ENCODE peak calls at places on chromosomes 3 and 15, in six cellular contexts. G, Z, U, C, B and E are unnamed samples.
A peak's percentile ranks its signal among the peaks of the same experiment; 100 is the strongest.

GRCh38 chr3:178508443-178508825 is 27.8 kb upstream of the KCNMB2 start:
- DNase-seq in C (no peak), B (no peak), G (no peak), Z (no peak), U (no peak), E (no peak)

GRCh38 chr15:50148362-50148963 is 29.4 kb upstream of the ATP8B4 start:
- DNase-seq in Z (peak; percentile 75), C (no peak), G (no peak), U (no peak), B (peak; percentile 74), E (no peak)

GRCh38 chr3:120200836-120201235 is 84.2 kb downstream of the GPR156 start:
- DNase-seq in U (no peak), B (no peak), Z (no peak), G (no peak), C (no peak), E (no peak)

GRCh38 chr3:194885766-194886165 is 200.1 kb downstream of the FAM43A start:
- DNase-seq in C (no peak), U (peak; percentile 22), B (no peak), Z (no peak), G (no peak), E (no peak)

GRCh38 chr15:88401972-88402656 is 65.1 kb downstream of the MRPL46 start:
- DNase-seq in Z (no peak), B (no peak), C (no peak), G (peak; percentile 57), U (no peak), E (no peak)

GRCh38 chr15:66235866-66236265 is 17.7 kb downstream of the MEGF11 start:
- DNase-seq in U (no peak), G (no peak), Z (no peak), C (no peak), B (no peak), E (no peak)

GRCh38 chr3:195751584-195751983 is 30.8 kb downstream of the MUC20 start:
- DNase-seq in U (no peak), G (no peak), Z (no peak), B (no peak), C (no peak), E (no peak)

GRCh38 chr3:16124636-16125035 is 49.8 kb upstream of the GALNT15 start:
- DNase-seq in C (no peak), U (no peak), Z (peak; percentile 94), G (no peak), B (peak; percentile 97), E (no peak)

GRCh38 chr15:28154283-28154682 is 55.2 kb upstream of the OCA2 start:
- DNase-seq in C (no peak), B (no peak), U (no peak), Z (no peak), G (no peak), E (no peak)

GRCh38 chr3:124033360-124034015 is 41.6 kb upstream of the ROPN1 start:
- DNase-seq in B (no peak), Z (peak; percentile 10), C (peak; percentile 22), G (peak; percentile 9), U (peak; percentile 73), E (no peak)

GRCh38 chr3:149534671-149535394 is 60.3 kb downstream of the TM4SF4 start:
- DNase-seq in U (no peak), B (peak; percentile 65), Z (no peak), G (no peak), C (no peak), E (no peak)

GRCh38 chr15:75836953-75837321 is 6.3 kb upstream of the UBE2Q2 start:
- DNase-seq in C (peak; percentile 38), G (no peak), B (peak; percentile 84), U (no peak), Z (peak; percentile 71), E (no peak)

GRCh38 chr15:91884604-91885003 is 31.1 kb downstream of the SLCO3A1 start:
- DNase-seq in C (no peak), B (no peak), U (no peak), Z (no peak), G (no peak), E (no peak)

GRCh38 chr3:184375747-184376495 is 2.1 kb downstream of the THPO start:
- DNase-seq in B (no peak), Z (no peak), G (no peak), C (no peak), U (no peak), E (no peak)

GRCh38 chr15:68332266-68332665 is 54.7 kb downstream of the FEM1B start:
- DNase-seq in B (no peak), C (no peak), G (no peak), Z (no peak), U (no peak), E (no peak)

GRCh38 chr3:45937206-45938042 is 5.8 kb upstream of the CXCR6 start:
- DNase-seq in C (no peak), Z (no peak), G (no peak), U (no peak), B (no peak), E (no peak)

GRCh38 chr3:62965311-62965710 is 90.1 kb upstream of the CADPS start:
- DNase-seq in U (no peak), Z (no peak), C (no peak), B (peak; percentile 42), G (no peak), E (no peak)

GRCh38 chr3:48428863-48429415 is 947 bp downstream of the PLXNB1 start:
- DNase-seq in B (no peak), U (peak; percentile 82), G (no peak), Z (peak; percentile 29), C (no peak), E (no peak)

GRCh38 chr3:196541684-196542445 is 26.5 kb downstream of the WDR53 start:
- DNase-seq in C (no peak), B (no peak), G (no peak), U (no peak), Z (no peak), E (no peak)

GRCh38 chr3:37291275-37291700 is 116.9 kb upstream of the LRRFIP2 start:
- DNase-seq in C (no peak), U (no peak), G (no peak), Z (peak; percentile 45), B (peak; percentile 52), E (no peak)

GRCh38 chr3:188230962-188231361 is 77.0 kb downstream of the LPP start:
- DNase-seq in U (no peak), G (no peak), C (no peak), B (no peak), Z (peak; percentile 85), E (no peak)

GRCh38 chr3:51381333-51381705 is 3.8 kb upstream of the MANF start:
- DNase-seq in Z (no peak), U (no peak), G (no peak), B (no peak), C (no peak), E (no peak)

GRCh38 chr3:189192725-189193124 is 21.0 kb downstream of the TPRG1 start:
- DNase-seq in B (no peak), C (no peak), G (no peak), Z (no peak), U (no peak), E (no peak)

GRCh38 chr15:40313531-40314398 is 6.0 kb upstream of the PLCB2 start:
- DNase-seq in U (no peak), C (no peak), G (no peak), Z (peak; percentile 74), B (peak; percentile 67), E (no peak)

GRCh38 chr3:108125550-108126071 is 34.8 kb upstream of the CD47 start:
- DNase-seq in C (peak; percentile 43), Z (no peak), B (no peak), U (no peak), G (peak; percentile 76), E (no peak)

GRCh38 chr3:30760040-30760439 is 134.4 kb downstream of the GADL1 start:
- DNase-seq in U (no peak), B (no peak), Z (no peak), C (no peak), G (no peak), E (no peak)